ENCODE peak calls at places on chromosomes 4 and X, in four cellular contexts. Q is stimulated activated naive CD8-positive, alpha-beta T cell treated with anti-CD3 and anti-CD28 coated beads, Interleukin-15, amount 100 ng/mL, for 72 hours; J is T-helper 1 cell; W is NCI-H1092. Z is an unnamed sample.

GRCh38 chrX:43813898-43814297 is 68.4 kb downstream of the MAOB start:
- DNase-seq in Q (peak; percentile 4), J (no peak), W (no peak), Z (no peak)

GRCh38 chr4:34158883-34159282 is 2085.4 kb downstream of the ARAP2 start:
- DNase-seq in Q (no peak), J (no peak), W (no peak), Z (no peak)

GRCh38 chr4:8646296-8647093 is 53.9 kb downstream of the CPZ start:
- DNase-seq in Q (no peak), J (peak; percentile 4), W (no peak), Z (no peak)

GRCh38 chr4:41202356-41202755 is 12.0 kb downstream of the APBB2 start:
- DNase-seq in Q (no peak), J (no peak), W (no peak), Z (no peak)

GRCh38 chr4:86005998-86006397 is 353.9 kb downstream of the MAPK10 start:
- DNase-seq in Q (no peak), J (no peak), W (no peak), Z (no peak)

GRCh38 chr4:182600093-182600492 is 317.1 kb downstream of the DCTD start:
- DNase-seq in Q (no peak), J (no peak), W (peak; percentile 63), Z (no peak)

GRCh38 chr4:176451441-176451840 is 131.7 kb downstream of the SPCS3 start:
- DNase-seq in Q (no peak), J (no peak), W (no peak), Z (no peak)

GRCh38 chr4:8534129-8534528 is 46.1 kb upstream of the GPR78 start:
- DNase-seq in Q (no peak), J (no peak), W (no peak), Z (no peak)

GRCh38 chr4:55611358-55612059 is 19.5 kb upstream of the PDCL2 start:
- DNase-seq in Q (no peak), J (no peak), W (no peak), Z (no peak)

GRCh38 chrX:87525771-87526229 is 8.2 kb downstream of the KLHL4 start:
- DNase-seq in Q (no peak), J (no peak), W (no peak), Z (no peak)